ENCODE peak calls at places on chromosomes 12 and 14, in six cellular contexts. I, S, O, C, J and V are unnamed samples.

GRCh38 chr14:60277605-60278190 is 28.7 kb downstream of the PPM1A start:
- DNase-seq in I (no peak), S (no peak), O (no peak), C (no peak), J (no peak), V (no peak)

GRCh38 chr14:80850197-80850814 is 91.2 kb downstream of the CEP128 start:
- DNase-seq in I (no peak), S (peak), O (no peak), C (no peak), J (no peak), V (no peak)

GRCh38 chr14:91326514-91326832 is 82.0 kb upstream of the GPR68 start:
- DNase-seq in I (no peak), S (no peak), O (no peak), C (no peak), J (no peak), V (no peak)

GRCh38 chr12:64820593-64820992 is 3.9 kb upstream of the TBC1D30 start:
- DNase-seq in I (no peak), S (no peak), O (no peak), C (no peak), J (no peak), V (no peak)

GRCh38 chr14:67665886-67666285 is 8.5 kb downstream of the VTI1B start:
- DNase-seq in I (no peak), S (no peak), O (no peak), C (no peak), J (no peak), V (no peak)

GRCh38 chr14:59585891-59586554 is 9.4 kb upstream of the CCDC175 start:
- DNase-seq in I (no peak), S (peak), O (no peak), C (no peak), J (no peak), V (no peak)

GRCh38 chr12:102534899-102535298 is 54.5 kb upstream of the IGF1 start:
- DNase-seq in I (no peak), S (no peak), O (no peak), C (no peak), J (no peak), V (no peak)

GRCh38 chr12:52611080-52611468 is 7.3 kb downstream of the KRT73 start:
- DNase-seq in I (no peak), S (no peak), O (no peak), C (no peak), J (no peak), V (no peak)

GRCh38 chr14:104582005-104582404 is 2.4 kb downstream of the C14orf180 start:
- DNase-seq in I (no peak), S (no peak), O (no peak), C (no peak), J (no peak), V (no peak)

GRCh38 chr12:92502417-92503028 is 200.3 kb upstream of the PLEKHG7 start:
- DNase-seq in I (no peak), S (no peak), O (peak), C (no peak), J (no peak), V (no peak)

GRCh38 chr12:18074001-18074400 is 16.0 kb downstream of the RERGL start:
- DNase-seq in I (no peak), S (no peak), O (no peak), C (no peak), J (no peak), V (no peak)

GRCh38 chr14:90644882-90645281 is 171.3 kb downstream of the TTC7B start:
- DNase-seq in I (no peak), S (no peak), O (no peak), C (no peak), J (no peak), V (no peak)

GRCh38 chr14:102462391-102462790 is 47.2 kb downstream of the ANKRD9 start:
- DNase-seq in I (no peak), S (no peak), O (no peak), C (no peak), J (no peak), V (no peak)

GRCh38 chr12:24902521-24903304 is 46.2 kb downstream of the BCAT1 start:
- DNase-seq in I (no peak), S (no peak), O (no peak), C (no peak), J (no peak), V (peak)

GRCh38 chr12:48973992-48974673 is 2.6 kb upstream of the WNT10B start:
- DNase-seq in I (no peak), S (no peak), O (no peak), C (no peak), J (no peak), V (no peak)

GRCh38 chr14:65062096-65063075 is 39.9 kb downstream of the MAX start:
- DNase-seq in I (no peak), S (no peak), O (no peak), C (no peak), J (no peak), V (no peak)

GRCh38 chr14:60514378-60515243 is 5.7 kb downstream of the SIX6 start:
- DNase-seq in I (no peak), S (peak), O (no peak), C (no peak), J (no peak), V (no peak)

GRCh38 chr14:77119852-77120251 is 21.7 kb downstream of the ZDHHC22 start:
- DNase-seq in I (no peak), S (no peak), O (no peak), C (no peak), J (no peak), V (no peak)

GRCh38 chr12:127942981-127943380 is 324.0 kb upstream of the TMEM132C start:
- DNase-seq in I (no peak), S (no peak), O (no peak), C (no peak), J (no peak), V (no peak)

GRCh38 chr12:6868211-6869048 is 1.1 kb downstream of the TPI1 start:
- DNase-seq in I (no peak), S (no peak), O (no peak), C (no peak), J (no peak), V (no peak)

GRCh38 chr12:50397122-50397650 is 777 bp upstream of the FAM186A start:
- DNase-seq in I (no peak), S (no peak), O (no peak), C (no peak), J (no peak), V (peak)

GRCh38 chr14:61661471-61661988 is 33.8 kb upstream of the HIF1A start:
- DNase-seq in I (no peak), S (no peak), O (no peak), C (no peak), J (no peak), V (no peak)

GRCh38 chr12:40175489-40175888 is 49.3 kb upstream of the LRRK2 start:
- DNase-seq in I (no peak), S (no peak), O (no peak), C (no peak), J (no peak), V (no peak)

GRCh38 chr12:60197589-60197988 is 601.8 kb downstream of the SLC16A7 start:
- DNase-seq in I (no peak), S (no peak), O (no peak), C (no peak), J (no peak), V (no peak)

GRCh38 chr14:32367501-32367900 is 38.4 kb downstream of the AKAP6 start:
- DNase-seq in I (no peak), S (no peak), O (no peak), C (no peak), J (no peak), V (no peak)

GRCh38 chr14:55133416-55133815 is 4.4 kb downstream of the LGALS3 start:
- DNase-seq in I (no peak), S (peak), O (no peak), C (no peak), J (no peak), V (peak)

GRCh38 chr12:123436017-123436964 is at the start of gene RILPL2:
- DNase-seq in I (peak), S (peak), O (peak), C (peak), J (peak), V (peak)

GRCh38 chr12:131437706-131438210 is 273.1 kb upstream of the SFSWAP start:
- DNase-seq in I (no peak), S (no peak), O (no peak), C (no peak), J (no peak), V (no peak)

GRCh38 chr12:130431176-130431575 is 93.5 kb downstream of the PIWIL1 start:
- DNase-seq in I (no peak), S (no peak), O (no peak), C (no peak), J (no peak), V (no peak)

GRCh38 chr14:33285902-33286700 is 347.4 kb downstream of the NPAS3 start:
- DNase-seq in I (no peak), S (no peak), O (no peak), C (no peak), J (no peak), V (no peak)

GRCh38 chr14:30214456-30215090 is 286.9 kb upstream of the PRKD1 start:
- DNase-seq in I (no peak), S (peak), O (no peak), C (no peak), J (no peak), V (no peak)

GRCh38 chr12:120399531-120399930 is 30.6 kb upstream of the MSI1 start:
- DNase-seq in I (no peak), S (no peak), O (no peak), C (no peak), J (no peak), V (no peak)

GRCh38 chr14:91417134-91417982 is at the start of gene CCDC88C:
- DNase-seq in I (no peak), S (peak), O (no peak), C (peak), J (no peak), V (peak)

GRCh38 chr12:321606-322326 is 59.1 kb upstream of the SLC6A13 start:
- DNase-seq in I (no peak), S (peak), O (no peak), C (no peak), J (no peak), V (no peak)

GRCh38 chr14:32055175-32055574 is 21.9 kb upstream of the ARHGAP5 start:
- DNase-seq in I (no peak), S (no peak), O (no peak), C (no peak), J (no peak), V (no peak)

GRCh38 chr14:69858801-69859200 is 20.4 kb upstream of the SMOC1 start:
- DNase-seq in I (no peak), S (no peak), O (no peak), C (no peak), J (no peak), V (no peak)

GRCh38 chr14:99758121-99758871 is 34.9 kb upstream of the EML1 start:
- DNase-seq in I (no peak), S (no peak), O (no peak), C (no peak), J (no peak), V (no peak)

GRCh38 chr14:104246401-104247335 is 108.3 kb downstream of the KIF26A start:
- DNase-seq in I (no peak), S (no peak), O (no peak), C (no peak), J (no peak), V (peak)